ENCODE peak calls at places on chromosome 1, in nine cellular contexts. H is cardiac muscle cell, X is lung, V is chondrocyte, N is thoracic aorta, E is astrocyte of the spinal cord, D is H9, K is bronchial epithelial cell, B is fibroblast of lung. S is an unnamed sample.
A peak's percentile ranks its signal among the peaks of the same experiment; 100 is the strongest.

GRCh38 chr1:233815357-233815756 is 89.1 kb upstream of the SLC35F3 start:
- DNase-seq in N (no peak), E (no peak), B (no peak), X (no peak), D (no peak), H (no peak), V (no peak), K (no peak), S (no peak)

GRCh38 chr1:56304975-56305374 is 274.4 kb downstream of the PLPP3 start:
- DNase-seq in B (no peak), H (peak; percentile 40), V (no peak), N (no peak), X (no peak), E (no peak), K (no peak), D (no peak), S (no peak)

GRCh38 chr1:240455228-240455821 is 156.6 kb downstream of the GREM2 start:
- DNase-seq in V (no peak), K (peak; percentile 12), N (no peak), D (no peak), E (no peak), B (no peak), X (no peak), H (no peak), S (peak; percentile 10)

GRCh38 chr1:15940110-15941043 is 35.5 kb downstream of the ZBTB17 start:
- DNase-seq in V (no peak), H (no peak), D (no peak), X (no peak), N (no peak), K (no peak), B (no peak), E (no peak), S (no peak)

GRCh38 chr1:204624631-204625216 is 60.8 kb downstream of the LRRN2 start:
- DNase-seq in H (peak; percentile 72), X (no peak), V (no peak), E (no peak), K (no peak), N (no peak), B (no peak), D (no peak), S (no peak)

GRCh38 chr1:204443871-204444581 is 32.4 kb upstream of the PPP1R15B start:
- DNase-seq in X (no peak), N (no peak), E (no peak), B (peak; percentile 32), H (no peak), K (peak; percentile 96), V (no peak), D (no peak), S (no peak)

GRCh38 chr1:44405041-44405803 is at the start of gene RNF220:
- DNase-seq in E (peak; percentile 71), N (no peak), B (peak; percentile 76), K (peak; percentile 44), V (no peak), H (peak; percentile 84), D (peak; percentile 82), X (peak; percentile 45), S (peak; percentile 79)

GRCh38 chr1:30684881-30685795 is 38.2 kb downstream of the MATN1 start:
- DNase-seq in K (no peak), E (no peak), X (peak; percentile 91), N (no peak), H (peak; percentile 97), B (no peak), D (peak; percentile 100), V (peak; percentile 53), S (peak; percentile 49)

GRCh38 chr1:58783090-58783992 is 506 bp downstream of the JUN start:
- DNase-seq in K (no peak), H (peak; percentile 79), X (peak; percentile 50), B (peak; percentile 62), V (peak; percentile 95), E (peak; percentile 70), D (peak; percentile 47), N (peak; percentile 19), S (peak; percentile 52)

GRCh38 chr1:1115136-1115829 is 606 bp downstream of the C1orf159 start:
- DNase-seq in D (no peak), N (no peak), V (peak; percentile 59), E (no peak), X (no peak), B (no peak), K (no peak), H (no peak), S (no peak)

GRCh38 chr1:184160236-184160635 is 108.7 kb downstream of the TSEN15 start:
- DNase-seq in N (no peak), D (no peak), V (no peak), B (peak; percentile 86), K (peak; percentile 78), X (no peak), H (no peak), E (peak; percentile 15), S (no peak)

GRCh38 chr1:32215629-32216505 is 6.3 kb downstream of the TMEM234 start:
- DNase-seq in E (peak; percentile 56), X (peak; percentile 56), N (no peak), B (peak; percentile 47), D (peak; percentile 77), H (peak; percentile 80), V (no peak), K (peak; percentile 78), S (peak; percentile 84)

GRCh38 chr1:64499966-64500365 is 30.0 kb downstream of the CACHD1 start:
- DNase-seq in X (no peak), V (no peak), B (no peak), E (no peak), N (no peak), K (peak; percentile 48), D (peak; percentile 66), H (no peak), S (no peak)

GRCh38 chr1:67735806-67736627 is 51.0 kb downstream of the GADD45A start:
- DNase-seq in D (no peak), B (peak; percentile 97), X (peak; percentile 61), N (peak; percentile 77), K (peak; percentile 92), H (no peak), V (no peak), E (peak; percentile 94), S (no peak)

GRCh38 chr1:15279576-15280230 is 32.7 kb downstream of the FHAD1 start:
- DNase-seq in H (no peak), N (no peak), D (peak; percentile 64), B (peak; percentile 61), X (no peak), K (no peak), V (no peak), E (no peak), S (no peak)

GRCh38 chr1:245687636-245688535 is 533.1 kb downstream of the KIF26B start:
- DNase-seq in X (no peak), E (peak; percentile 29), B (peak; percentile 54), V (no peak), D (peak; percentile 72), N (no peak), K (no peak), H (no peak), S (peak; percentile 43)

GRCh38 chr1:38846210-38846609 is 13.4 kb downstream of the RRAGC start:
- DNase-seq in H (no peak), E (no peak), X (no peak), K (no peak), N (no peak), V (no peak), D (no peak), B (no peak), S (no peak)
- TF ChIP-seq CTCF in H (no peak), E (no peak), X (no peak), K (no peak), N (no peak), V (no peak), D (peak; percentile 18), B (no peak), S (no peak)

GRCh38 chr1:157469715-157470114 is 82.6 kb downstream of the FCRL5 start:
- DNase-seq in H (no peak), N (no peak), B (no peak), D (no peak), E (no peak), X (no peak), V (no peak), K (no peak), S (no peak)

GRCh38 chr1:157472959-157473358 is 79.4 kb downstream of the FCRL5 start:
- DNase-seq in V (no peak), N (no peak), K (no peak), B (no peak), D (no peak), H (no peak), X (no peak), E (no peak), S (no peak)

GRCh38 chr1:157472302-157472701 is 80.0 kb downstream of the FCRL5 start:
- DNase-seq in E (no peak), B (no peak), D (no peak), N (no peak), K (no peak), H (no peak), V (no peak), X (no peak), S (peak; percentile 18)

GRCh38 chr1:157470276-157470675 is 82.0 kb downstream of the FCRL5 start:
- DNase-seq in V (no peak), H (no peak), K (no peak), B (no peak), N (no peak), X (no peak), E (no peak), D (no peak), S (no peak)
- TF ChIP-seq CTCF in V (no peak), H (no peak), K (no peak), B (no peak), N (no peak), X (no peak), E (no peak), D (no peak), S (no peak)

DNA sequence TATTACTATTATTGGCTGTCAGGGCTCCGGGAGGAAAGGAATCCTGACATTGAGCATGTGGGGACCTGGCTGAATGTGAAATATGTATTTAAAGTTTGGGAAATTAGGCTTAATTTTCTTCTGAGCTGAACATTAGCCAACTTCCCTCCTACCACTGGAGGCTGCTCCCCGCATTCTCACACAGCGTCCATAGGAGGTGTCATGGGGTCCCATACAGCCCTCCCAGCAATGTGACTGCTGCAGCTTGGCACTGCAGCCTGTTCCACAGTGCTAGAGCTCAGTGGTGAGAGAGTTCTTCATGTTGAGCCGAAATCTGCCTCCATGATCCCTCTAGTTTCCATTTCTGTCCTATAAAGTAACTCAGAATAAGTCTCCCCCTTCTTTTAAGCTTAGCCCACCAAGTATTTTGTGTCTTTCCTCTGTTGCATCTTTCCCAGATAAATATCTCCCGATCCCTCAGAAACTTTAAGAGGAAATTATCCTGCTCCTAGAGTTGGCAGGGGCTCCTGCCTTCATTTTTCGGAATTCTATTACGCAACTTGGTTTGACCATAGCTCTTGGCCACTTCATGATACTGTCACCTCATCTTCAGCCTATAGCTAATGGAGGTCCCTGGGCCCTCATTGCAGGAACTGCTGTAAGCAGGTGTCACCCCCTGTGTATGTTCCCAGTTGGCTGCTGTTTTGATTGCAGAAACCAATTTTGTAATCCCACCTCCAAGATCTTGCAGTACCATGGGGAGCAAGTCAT is 2.0 kb downstream of the FCRL6 start:
- DNase-seq in E (no peak), N (no peak), X (no peak), H (no peak), D (no peak), B (no peak), V (no peak), K (no peak), S (no peak)
- TF ChIP-seq CTCF in E (no peak), N (no peak), X (no peak), H (no peak), D (no peak), B (no peak), V (no peak), K (no peak), S (no peak)

DNA sequence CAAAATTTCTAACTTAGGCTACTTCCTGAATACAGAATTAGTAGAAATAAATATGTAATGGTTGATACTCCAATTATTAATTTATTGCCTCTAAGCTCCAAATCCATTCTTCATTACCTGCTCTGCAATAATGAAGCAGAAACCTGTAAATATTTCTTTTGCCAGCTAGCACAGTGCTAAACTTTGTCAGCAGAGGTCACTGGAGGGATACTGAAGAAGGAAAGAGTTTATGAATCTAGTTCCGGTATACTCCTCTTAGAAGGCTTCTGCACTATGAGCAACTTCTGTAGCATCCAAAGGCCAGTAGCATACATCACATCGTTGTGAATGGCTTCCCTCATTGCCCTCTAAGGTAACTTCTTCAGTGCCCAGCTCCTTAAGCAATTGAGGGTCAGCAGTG is 81.0 kb upstream of the LHX8 start:
- DNase-seq in X (no peak), K (peak; percentile 1), D (no peak), B (no peak), H (peak; percentile 5), N (no peak), E (no peak), V (no peak), S (no peak)
- TF ChIP-seq CTCF in X (no peak), K (no peak), D (peak; percentile 68), B (no peak), H (no peak), N (no peak), E (no peak), V (peak; percentile 53), S (no peak)

S was measured in endothelial cell.